ENCODE peak calls at places on chromosomes 5 and 9, in eight cellular contexts. Y is upper lobe of right lung, K is BJ, V is left lung, R is transverse colon, I is HCT116, M is breast epithelium, T is HAP-1. Z is an unnamed sample.

GRCh38 chr9:113587471-113588031 is 124.0 kb downstream of the RGS3 start:
- DNase-seq in Y (no peak), K (no peak), V (peak; percentile 29), R (no peak), I (no peak), M (no peak), T (peak; percentile 73), Z (no peak)

GRCh38 chr5:111453747-111454146 is 58.6 kb downstream of the STARD4 start:
- DNase-seq in Y (no peak), K (peak; percentile 12), V (no peak), R (no peak), I (no peak), M (no peak), T (peak; percentile 13), Z (no peak)

GRCh38 chr5:73256012-73256411 is 83.0 kb downstream of the TMEM174 start:
- DNase-seq in Y (no peak), K (no peak), V (no peak), R (no peak), I (no peak), M (no peak), T (no peak), Z (no peak)

GRCh38 chr5:122091942-122092600 is 14.0 kb upstream of the LOX start:
- DNase-seq in Y (no peak), K (no peak), V (no peak), R (no peak), I (peak; percentile 15), M (no peak), T (no peak), Z (peak; percentile 26)

GRCh38 chr5:139847790-139848507 is 52.3 kb downstream of the PSD2 start:
- DNase-seq in Y (peak; percentile 79), K (no peak), V (no peak), R (peak; percentile 63), I (no peak), M (no peak), T (peak; percentile 80), Z (no peak)

GRCh38 chr5:73390989-73391388 is 57.6 kb downstream of the FOXD1 start:
- DNase-seq in Y (no peak), K (no peak), V (no peak), R (no peak), I (no peak), M (no peak), T (no peak), Z (no peak)

GRCh38 chr5:139882961-139883539 is 87.4 kb downstream of the PSD2 start:
- DNase-seq in Y (no peak), K (no peak), V (no peak), R (no peak), I (no peak), M (no peak), T (no peak), Z (no peak)

GRCh38 chr5:180127682-180128670 is 56.4 kb upstream of the RNF130 start:
- DNase-seq in Y (peak; percentile 56), K (no peak), V (no peak), R (no peak), I (no peak), M (peak; percentile 38), T (no peak), Z (no peak)

GRCh38 chr5:135629164-135629563 is 50.4 kb upstream of the CXCL14 start:
- DNase-seq in Y (no peak), K (no peak), V (no peak), R (no peak), I (no peak), M (no peak), T (no peak), Z (no peak)

GRCh38 chr5:343461-344401 is 22.2 kb downstream of the AHRR start:
- DNase-seq in Y (peak; percentile 84), K (no peak), V (no peak), R (peak; percentile 65), I (peak; percentile 29), M (no peak), T (no peak), Z (no peak)

GRCh38 chr5:124628721-124629596 is 117.5 kb downstream of the ZNF608 start:
- DNase-seq in Y (no peak), K (peak; percentile 86), V (peak; percentile 54), R (no peak), I (peak; percentile 89), M (no peak), T (no peak), Z (no peak)

GRCh38 chr9:116616304-116616914 is 70.7 kb upstream of the TRIM32 start:
- DNase-seq in Y (no peak), K (no peak), V (no peak), R (no peak), I (no peak), M (no peak), T (no peak), Z (no peak)

GRCh38 chr5:43156388-43156787 is 35.6 kb upstream of the NIM1K start:
- DNase-seq in Y (no peak), K (no peak), V (no peak), R (no peak), I (no peak), M (no peak), T (no peak), Z (no peak)

GRCh38 chr5:154723740-154724505 is 31.3 kb upstream of the LARP1 start:
- DNase-seq in Y (no peak), K (no peak), V (no peak), R (no peak), I (no peak), M (no peak), T (no peak), Z (no peak)

GRCh38 chr5:81164936-81165335 is 68.2 kb upstream of the CKMT2 start:
- DNase-seq in Y (no peak), K (no peak), V (no peak), R (no peak), I (no peak), M (no peak), T (no peak), Z (no peak)

GRCh38 chr9:71668717-71669116 is 99.6 kb downstream of the CEMIP2 start:
- DNase-seq in Y (no peak), K (no peak), V (no peak), R (no peak), I (no peak), M (no peak), T (no peak), Z (no peak)
- H3K36me3 ChIP-seq in Y (no peaks in the 10 kb centered on the region), K (no peaks in the 10 kb centered on the region), V (no peaks in the 10 kb centered on the region), R (no peaks in the 10 kb centered on the region), I (no peaks in the 10 kb centered on the region), M (no peaks in the 10 kb centered on the region), T (no peaks in the 10 kb centered on the region), Z (no peaks in the 10 kb centered on the region)

DNA sequence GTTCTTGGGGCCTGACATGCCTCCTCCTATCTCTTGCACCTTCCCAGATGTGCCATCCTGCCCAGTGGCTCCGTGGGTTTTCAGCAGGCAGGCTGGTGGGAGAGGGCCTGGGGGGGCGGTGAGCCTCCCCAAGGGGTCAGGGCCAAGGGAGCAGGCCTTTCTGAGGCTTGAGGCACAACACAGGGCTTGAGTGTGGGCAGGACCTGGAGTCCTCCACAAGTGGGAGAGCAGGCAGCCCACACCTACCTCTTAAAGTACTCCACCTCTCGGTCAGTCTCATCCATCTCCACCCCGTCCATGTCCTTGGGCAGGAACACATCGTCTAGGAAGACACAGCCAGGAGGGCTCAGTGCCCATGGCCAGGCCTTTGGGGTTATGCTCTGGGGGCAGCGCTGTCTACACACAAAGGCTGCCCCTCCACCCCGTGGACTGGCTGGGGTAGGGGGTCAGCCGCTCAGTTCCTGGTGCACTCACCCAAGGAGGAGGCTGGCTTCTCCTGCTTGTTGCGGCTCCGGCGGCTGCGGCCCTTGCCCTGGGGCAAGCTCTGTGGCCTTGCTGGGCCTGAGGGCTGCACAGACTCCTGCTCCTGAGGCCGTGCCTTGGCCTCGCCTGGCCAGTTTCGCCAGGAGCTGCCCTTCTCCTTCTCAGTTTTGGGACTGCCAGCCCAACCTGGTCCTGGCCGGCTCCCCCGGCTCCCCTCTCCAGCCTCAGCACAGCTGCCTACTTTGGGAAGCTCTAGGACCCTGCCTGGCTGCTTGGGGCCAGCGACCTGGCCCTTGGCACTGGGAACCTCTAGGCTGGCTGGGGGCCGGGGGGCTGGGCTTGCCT is 7.2 kb upstream of the DDX41 start:
- DNase-seq in Y (peak; percentile 52), K (no peak), V (no peak), R (no peak), I (no peak), M (no peak), T (no peak), Z (no peak)
- H3K36me3 ChIP-seq in Y (peaks cover 91% of the 10 kb centered on the region), K (peaks cover 55% of the 10 kb centered on the region), V (no peaks in the 10 kb centered on the region), R (peaks cover 26% of the 10 kb centered on the region), I (peaks cover 22% of the 10 kb centered on the region), M (no peaks in the 10 kb centered on the region), T (peaks cover 44% of the 10 kb centered on the region), Z (peaks cover 25% of the 10 kb centered on the region)

GRCh38 chr5:36712719-36713118 is 106.3 kb downstream of the SLC1A3 start:
- DNase-seq in Y (no peak), K (no peak), V (no peak), R (no peak), I (no peak), M (no peak), T (no peak), Z (no peak)

GRCh38 chr5:36710039-36710438 is 103.6 kb downstream of the SLC1A3 start:
- DNase-seq in Y (no peak), K (no peak), V (no peak), R (no peak), I (no peak), M (no peak), T (no peak), Z (no peak)

GRCh38 chr5:36717131-36717530 is 110.7 kb downstream of the SLC1A3 start:
- DNase-seq in Y (no peak), K (no peak), V (no peak), R (no peak), I (no peak), M (no peak), T (peak; percentile 50), Z (peak; percentile 56)

GRCh38 chr5:36708996-36709395 is 102.6 kb downstream of the SLC1A3 start:
- DNase-seq in Y (no peak), K (no peak), V (no peak), R (no peak), I (no peak), M (no peak), T (no peak), Z (no peak)

DNA sequence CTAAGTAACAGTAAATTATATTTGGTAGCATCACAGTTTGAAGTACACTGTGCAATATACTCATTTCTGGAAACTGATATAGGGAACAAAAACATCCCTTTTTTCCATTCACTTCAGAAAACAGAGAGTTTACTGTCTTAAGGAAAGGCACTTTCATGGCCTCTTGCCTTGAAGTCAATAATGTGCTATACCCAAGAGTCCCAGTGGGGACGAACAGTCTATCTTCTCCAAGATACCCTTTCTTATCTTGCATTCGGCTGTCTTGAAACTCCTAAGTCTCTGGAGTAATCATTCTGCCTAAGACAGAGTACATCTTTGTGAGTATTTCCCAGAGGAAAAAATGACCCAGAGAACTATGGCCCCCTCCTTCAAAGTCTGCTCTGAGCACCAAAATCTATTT is 107.1 kb downstream of the SLC1A3 start:
- DNase-seq in Y (no peak), K (no peak), V (no peak), R (no peak), I (no peak), M (no peak), T (no peak), Z (no peak)
- H3K36me3 ChIP-seq in Y (no peaks in the 10 kb centered on the region), K (no peaks in the 10 kb centered on the region), V (no peaks in the 10 kb centered on the region), R (no peaks in the 10 kb centered on the region), I (no peaks in the 10 kb centered on the region), M (no peaks in the 10 kb centered on the region), T (no peaks in the 10 kb centered on the region), Z (no peaks in the 10 kb centered on the region)

GRCh38 chr5:126483156-126483555 is 59.9 kb downstream of the GRAMD2B start:
- DNase-seq in Y (no peak), K (no peak), V (no peak), R (no peak), I (no peak), M (no peak), T (no peak), Z (no peak)
- H3K36me3 ChIP-seq in Y (peaks cover 80% of the 10 kb centered on the region), K (peaks cover 10% of the 10 kb centered on the region), V (no peaks in the 10 kb centered on the region), R (peaks cover 56% of the 10 kb centered on the region), I (peaks cover 18% of the 10 kb centered on the region), M (peaks cover 8% of the 10 kb centered on the region), T (no peaks in the 10 kb centered on the region), Z (peaks cover 14% of the 10 kb centered on the region)

Z was measured in SK-N-MC.